ENCODE peak calls at places on chromosomes 6 and 20, in eight cellular contexts. One of them, this sample, is unnamed.

GRCh38 chr20:49768204-49769124 is 44.2 kb upstream of the SLC9A8 start:
- DNase-seq in BJ: peak; percentile 68
- DNase-seq in NCI-H69: peak; percentile 73
- DNase-seq in fibroblast of mammary gland: peak; percentile 86
- DNase-seq in neural crest cell: no peak
- DNase-seq in GM03348: peak; percentile 81
- DNase-seq in SK-N-DZ: no peak
- DNase-seq in astrocyte of the hippocampus: peak; percentile 80
- DNase-seq in this sample: peak; percentile 79

GRCh38 chr6:160261991-160262718 is 3.5 kb upstream of the SLC22A2 start:
- DNase-seq in neural crest cell: no peak
- DNase-seq in GM03348: no peak
- DNase-seq in SK-N-DZ: no peak
- DNase-seq in fibroblast of mammary gland: no peak
- DNase-seq in NCI-H69: no peak
- DNase-seq in BJ: no peak
- DNase-seq in astrocyte of the hippocampus: no peak
- DNase-seq in this sample: no peak

GRCh38 chr6:135411339-135411738 is 86.2 kb downstream of the AHI1 start:
- DNase-seq in SK-N-DZ: no peak
- DNase-seq in BJ: no peak
- DNase-seq in NCI-H69: no peak
- DNase-seq in astrocyte of the hippocampus: peak; percentile 1
- DNase-seq in fibroblast of mammary gland: peak; percentile 5
- DNase-seq in GM03348: peak; percentile 4
- DNase-seq in neural crest cell: no peak
- DNase-seq in this sample: no peak

GRCh38 chr6:42135722-42136121 is 6.7 kb downstream of the C6orf132 start:
- DNase-seq in SK-N-DZ: no peak
- DNase-seq in neural crest cell: no peak
- DNase-seq in NCI-H69: no peak
- DNase-seq in astrocyte of the hippocampus: no peak
- DNase-seq in GM03348: no peak
- DNase-seq in fibroblast of mammary gland: no peak
- DNase-seq in BJ: no peak
- DNase-seq in this sample: no peak

GRCh38 chr6:153088796-153089195 is 42.3 kb downstream of the RGS17 start:
- DNase-seq in BJ: no peak
- DNase-seq in astrocyte of the hippocampus: no peak
- DNase-seq in NCI-H69: no peak
- DNase-seq in SK-N-DZ: no peak
- DNase-seq in GM03348: no peak
- DNase-seq in neural crest cell: no peak
- DNase-seq in fibroblast of mammary gland: no peak
- DNase-seq in this sample: no peak

GRCh38 chr20:18663932-18664331 is 76.1 kb downstream of the DTD1 start:
- DNase-seq in GM03348: no peak
- DNase-seq in neural crest cell: no peak
- DNase-seq in NCI-H69: no peak
- DNase-seq in BJ: no peak
- DNase-seq in astrocyte of the hippocampus: peak; percentile 28
- DNase-seq in fibroblast of mammary gland: peak; percentile 59
- DNase-seq in SK-N-DZ: no peak
- DNase-seq in this sample: peak; percentile 8

GRCh38 chr6:30490031-30490876 is 945 bp downstream of the HLA-E start:
- DNase-seq in fibroblast of mammary gland: peak; percentile 51
- DNase-seq in SK-N-DZ: no peak
- DNase-seq in astrocyte of the hippocampus: peak; percentile 79
- DNase-seq in NCI-H69: peak; percentile 31
- DNase-seq in neural crest cell: peak; percentile 54
- DNase-seq in GM03348: peak; percentile 92
- DNase-seq in BJ: no peak
- DNase-seq in this sample: peak; percentile 47

GRCh38 chr20:44089987-44090674 is 96.9 kb downstream of the JPH2 start:
- DNase-seq in NCI-H69: no peak
- DNase-seq in GM03348: peak; percentile 59
- DNase-seq in BJ: no peak
- DNase-seq in astrocyte of the hippocampus: peak; percentile 48
- DNase-seq in neural crest cell: peak; percentile 28
- DNase-seq in fibroblast of mammary gland: peak; percentile 80
- DNase-seq in SK-N-DZ: peak; percentile 76
- DNase-seq in this sample: peak; percentile 73

GRCh38 chr6:119543332-119543731 is 193.8 kb upstream of the MAN1A1 start:
- DNase-seq in SK-N-DZ: no peak
- DNase-seq in GM03348: no peak
- DNase-seq in astrocyte of the hippocampus: no peak
- DNase-seq in BJ: no peak
- DNase-seq in neural crest cell: no peak
- DNase-seq in NCI-H69: no peak
- DNase-seq in fibroblast of mammary gland: no peak
- DNase-seq in this sample: no peak

GRCh38 chr6:66599541-66599940 is 892.5 kb upstream of the EYS start:
- DNase-seq in astrocyte of the hippocampus: no peak
- DNase-seq in BJ: no peak
- DNase-seq in SK-N-DZ: no peak
- DNase-seq in NCI-H69: peak; percentile 10
- DNase-seq in neural crest cell: no peak
- DNase-seq in GM03348: peak; percentile 6
- DNase-seq in fibroblast of mammary gland: peak; percentile 22
- DNase-seq in this sample: peak; percentile 62

GRCh38 chr6:106509420-106510089 is 119.7 kb downstream of the RTN4IP1 start:
- DNase-seq in GM03348: no peak
- DNase-seq in astrocyte of the hippocampus: peak; percentile 26
- DNase-seq in NCI-H69: no peak
- DNase-seq in SK-N-DZ: peak; percentile 21
- DNase-seq in fibroblast of mammary gland: peak; percentile 60
- DNase-seq in neural crest cell: no peak
- DNase-seq in BJ: no peak
- DNase-seq in this sample: peak; percentile 76

GRCh38 chr6:25253371-25253770 is 25.8 kb upstream of the CARMIL1 start:
- DNase-seq in neural crest cell: no peak
- DNase-seq in astrocyte of the hippocampus: no peak
- DNase-seq in SK-N-DZ: no peak
- DNase-seq in BJ: no peak
- DNase-seq in fibroblast of mammary gland: no peak
- DNase-seq in GM03348: no peak
- DNase-seq in NCI-H69: peak; percentile 97
- DNase-seq in this sample: no peak

GRCh38 chr6:117506180-117506835 is 23.8 kb downstream of the DCBLD1 start:
- DNase-seq in SK-N-DZ: peak; percentile 2
- DNase-seq in NCI-H69: no peak
- DNase-seq in BJ: no peak
- DNase-seq in astrocyte of the hippocampus: peak; percentile 58
- DNase-seq in neural crest cell: no peak
- DNase-seq in GM03348: peak; percentile 49
- DNase-seq in fibroblast of mammary gland: peak; percentile 31
- DNase-seq in this sample: peak; percentile 53

GRCh38 chr6:111565316-111566221 is 40.1 kb downstream of the TRAF3IP2 start:
- DNase-seq in fibroblast of mammary gland: no peak
- DNase-seq in SK-N-DZ: no peak
- DNase-seq in GM03348: no peak
- DNase-seq in NCI-H69: peak; percentile 93
- DNase-seq in BJ: no peak
- DNase-seq in neural crest cell: no peak
- DNase-seq in astrocyte of the hippocampus: no peak
- DNase-seq in this sample: no peak